ENCODE peak calls at places on chromosomes 3 and 15, in nine cellular contexts. D, O, C, T, N, I, F, G and P are unnamed samples.

GRCh38 chr3:193780810-193781472 is 187.9 kb downstream of the OPA1 start:
- DNase-seq in G (peak; percentile 95), D (peak; percentile 31), F (no peak), T (peak; percentile 81), C (peak; percentile 35), N (peak; percentile 70), I (peak; percentile 64), O (peak; percentile 72), P (peak; percentile 23)

GRCh38 chr3:34005886-34006285 is 207.5 kb downstream of the PDCD6IP start:
- DNase-seq in T (peak; percentile 89), D (no peak), N (no peak), I (no peak), G (peak; percentile 39), F (no peak), O (no peak), C (no peak), P (no peak)

GRCh38 chr15:28994830-28995180 is 109.0 kb downstream of the APBA2 start:
- DNase-seq in D (no peak), O (no peak), C (no peak), T (no peak), I (no peak), F (no peak), N (no peak), G (no peak), P (no peak)

GRCh38 chr3:182133752-182134151 is 422.0 kb downstream of the SOX2 start:
- DNase-seq in O (no peak), D (no peak), G (no peak), I (no peak), N (no peak), T (peak; percentile 29), C (no peak), F (no peak), P (no peak)

GRCh38 chr3:62718515-62719320 is 156.5 kb downstream of the CADPS start:
- DNase-seq in F (no peak), N (no peak), O (no peak), T (peak; percentile 75), D (no peak), I (no peak), C (peak; percentile 48), G (no peak), P (no peak)

GRCh38 chr3:52227766-52228165 is 2.3 kb upstream of the TLR9 start:
- DNase-seq in T (no peak), F (no peak), D (no peak), G (no peak), N (no peak), C (no peak), I (no peak), O (no peak), P (no peak)

GRCh38 chr15:65868546-65869126 is 655 bp upstream of the RAB11A start:
- DNase-seq in T (no peak), N (no peak), I (no peak), C (no peak), O (no peak), F (no peak), D (no peak), G (no peak), P (no peak)

GRCh38 chr3:167406876-167407492 is 26.9 kb upstream of the ZBBX start:
- DNase-seq in C (peak; percentile 54), T (peak; percentile 76), G (peak; percentile 75), D (peak; percentile 13), I (peak; percentile 53), N (peak; percentile 31), O (peak; percentile 21), F (peak; percentile 58), P (no peak)

GRCh38 chr3:21620511-21621395 is 130.3 kb downstream of the ZNF385D start:
- DNase-seq in D (no peak), G (peak; percentile 20), C (no peak), I (no peak), O (no peak), T (peak; percentile 39), N (no peak), F (no peak), P (no peak)

GRCh38 chr15:39125904-39126303 is 455.0 kb upstream of the THBS1 start:
- DNase-seq in I (peak; percentile 72), C (peak; percentile 22), T (peak; percentile 58), N (no peak), G (peak; percentile 78), F (peak; percentile 51), D (peak; percentile 71), O (no peak), P (no peak)

GRCh38 chr15:41774873-41775417 is 661 bp downstream of the MAPKBP1 start:
- DNase-seq in F (no peak), N (no peak), D (no peak), I (no peak), T (no peak), O (no peak), C (no peak), G (no peak), P (no peak)

GRCh38 chr3:52086461-52086860 is 30.1 kb upstream of the DUSP7 start:
- DNase-seq in N (no peak), G (no peak), D (no peak), C (no peak), I (no peak), O (no peak), T (no peak), F (no peak), P (no peak)

GRCh38 chr3:183579967-183580720 is 24.6 kb upstream of the KLHL6 start:
- DNase-seq in D (no peak), C (no peak), I (no peak), F (no peak), N (no peak), G (no peak), O (peak; percentile 59), T (no peak), P (peak; percentile 7)

GRCh38 chr15:63082366-63082765 is 39.3 kb upstream of the LACTB start:
- DNase-seq in C (no peak), T (no peak), I (peak; percentile 72), N (no peak), O (no peak), D (no peak), F (no peak), G (no peak), P (no peak)

GRCh38 chr15:42759093-42759492 is 22.2 kb upstream of the CDAN1 start:
- DNase-seq in G (no peak), C (no peak), O (no peak), F (no peak), N (peak; percentile 54), I (no peak), T (no peak), D (no peak), P (no peak)

GRCh38 chr3:48636149-48636548 is 888 bp upstream of the SLC26A6 start:
- DNase-seq in G (no peak), F (no peak), T (no peak), N (no peak), I (no peak), O (no peak), C (no peak), D (no peak), P (no peak)

GRCh38 chr3:48637305-48637704 is 2.0 kb upstream of the SLC26A6 start:
- DNase-seq in I (no peak), F (no peak), G (no peak), D (no peak), T (no peak), N (no peak), C (no peak), O (no peak), P (no peak)

GRCh38 chr3:48634661-48635221 is 520 bp downstream of the SLC26A6 start:
- DNase-seq in T (peak; percentile 63), G (peak; percentile 53), N (peak; percentile 69), D (peak; percentile 66), C (peak; percentile 79), O (peak; percentile 26), I (peak; percentile 41), F (no peak), P (no peak)

GRCh38 chr3:48633743-48634142 is 1.5 kb downstream of the SLC26A6 start:
- DNase-seq in G (no peak), O (no peak), I (no peak), N (no peak), T (no peak), D (no peak), C (no peak), F (no peak), P (no peak)

GRCh38 chr3:48635222-48636021 is at the start of gene SLC26A6:
- DNase-seq in N (peak; percentile 98), T (peak; percentile 95), C (peak; percentile 98), D (peak; percentile 97), O (peak; percentile 97), G (peak; percentile 98), F (peak; percentile 88), I (peak; percentile 94), P (peak; percentile 79)
- TF ChIP-seq CTCF in N (peak; percentile 20), T (peak; percentile 65), C (peak; percentile 91), D (peak; percentile 76), O (peak; percentile 44), G (peak; percentile 74), F (no peak), I (peak; percentile 53), P (peak; percentile 71)

GRCh38 chr15:75042730-75043508 is 19.5 kb downstream of the PPCDC start:
- DNase-seq in D (peak; percentile 100), I (peak; percentile 76), T (peak; percentile 44), N (peak; percentile 86), F (peak; percentile 43), G (peak; percentile 59), C (peak; percentile 81), O (peak; percentile 83), P (no peak)
- H3K4me3 ChIP-seq in D (peak overlapping the region; percentile 57), I (no peak overlapping the region), T (no peak overlapping the region), N (no peak overlapping the region), F (no peak overlapping the region), G (no peak overlapping the region), C (no peak overlapping the region), O (no peak overlapping the region), P (no peak overlapping the region)

DNA sequence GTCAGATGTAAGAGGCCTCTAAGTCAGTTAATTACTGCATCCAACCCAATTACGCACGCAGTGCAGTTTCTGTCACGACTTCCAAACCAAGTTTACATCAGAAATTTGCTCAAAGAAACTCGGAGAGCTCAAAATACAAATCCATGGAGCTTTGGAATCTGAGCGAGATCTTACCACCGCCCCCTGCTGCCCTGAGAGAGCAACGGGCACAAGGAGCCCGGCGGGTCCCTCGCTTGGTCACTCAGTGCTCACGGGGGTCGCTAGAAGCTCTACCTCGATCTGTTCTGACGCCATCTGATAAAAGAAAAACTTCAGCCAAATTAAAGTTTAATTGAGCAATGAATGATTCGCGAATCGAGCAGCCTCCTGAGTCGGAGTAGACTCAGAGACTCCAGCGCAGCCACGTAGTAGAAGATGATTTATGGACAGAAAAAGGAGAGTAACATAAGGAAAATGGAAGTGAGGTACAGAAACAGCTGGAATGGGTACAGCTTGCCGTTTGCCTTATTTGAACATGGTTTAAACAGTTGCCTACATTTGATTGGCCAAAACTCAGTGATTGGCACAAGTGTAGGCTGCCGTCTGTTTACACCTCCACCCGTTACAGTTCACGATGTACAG is 232.7 kb upstream of the ATP10A start:
- DNase-seq in T (no peak), N (no peak), O (no peak), D (no peak), I (no peak), C (no peak), G (peak; percentile 27), F (no peak), P (no peak)
- TF ChIP-seq CTCF in T (no peak), N (no peak), O (no peak), D (peak; percentile 12), I (peak; percentile 7), C (peak; percentile 9), G (peak; percentile 64), F (no peak), P (peak; percentile 15)

DNA sequence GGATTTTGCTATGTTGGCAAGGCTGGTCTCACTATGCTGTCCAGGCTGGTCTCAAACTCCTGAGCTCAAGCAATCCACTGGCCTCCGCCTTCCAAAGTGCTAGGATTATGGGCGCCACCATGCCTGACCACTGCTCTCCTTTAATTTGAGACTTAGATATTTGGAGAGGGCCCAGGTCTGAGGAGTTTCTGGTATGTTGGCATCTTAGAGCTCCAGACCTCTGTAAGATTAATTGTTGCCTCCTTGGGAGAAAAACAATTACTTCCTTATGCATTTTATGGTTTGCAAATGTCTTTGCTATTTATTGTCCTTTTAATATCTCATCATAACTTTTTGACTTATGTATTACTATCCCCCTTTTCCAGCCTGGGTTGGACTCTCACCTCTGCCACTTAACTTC is 2.9 kb downstream of the ZNF774 start:
- DNase-seq in T (no peak), I (no peak), F (no peak), O (no peak), C (no peak), N (no peak), G (no peak), D (no peak), P (no peak)
- H3K4me3 ChIP-seq in T (no peak overlapping the region), I (no peak overlapping the region), F (no peak overlapping the region), O (no peak overlapping the region), C (no peak overlapping the region), N (no peak overlapping the region), G (no peak overlapping the region), D (no peak overlapping the region), P (no peak overlapping the region)